ENCODE peak calls at places on chromosomes 2 and 18, in six cellular contexts. One of them, this sample, is unnamed.

GRCh38 chr2:29290293-29291052 is 175.3 kb downstream of the CLIP4 start:
- DNase-seq in IMR-90: no peak
- DNase-seq in mesendoderm: peak; percentile 90
- DNase-seq in neuronal stem cell: no peak
- DNase-seq in H1: no peak
- DNase-seq in trophoblast cell: no peak
- DNase-seq in this sample: no peak

GRCh38 chr2:60152226-60152833 is 401.1 kb downstream of the BCL11A start:
- DNase-seq in IMR-90: peak; percentile 12
- DNase-seq in mesendoderm: peak; percentile 64
- DNase-seq in neuronal stem cell: no peak
- DNase-seq in H1: no peak
- DNase-seq in trophoblast cell: peak; percentile 82
- DNase-seq in this sample: peak; percentile 6

GRCh38 chr2:205858781-205859478 is 176.6 kb downstream of the NRP2 start:
- DNase-seq in IMR-90: peak; percentile 11
- DNase-seq in mesendoderm: peak; percentile 16
- DNase-seq in neuronal stem cell: no peak
- DNase-seq in H1: no peak
- DNase-seq in trophoblast cell: peak; percentile 80
- DNase-seq in this sample: no peak

GRCh38 chr18:79932907-79933306 is 18.5 kb downstream of the SLC66A2 start:
- DNase-seq in IMR-90: no peak
- DNase-seq in mesendoderm: no peak
- DNase-seq in neuronal stem cell: no peak
- DNase-seq in H1: no peak
- DNase-seq in trophoblast cell: no peak
- DNase-seq in this sample: no peak

GRCh38 chr2:86592547-86593230 is 29.4 kb upstream of the CHMP3 start:
- DNase-seq in IMR-90: peak; percentile 21
- DNase-seq in mesendoderm: no peak
- DNase-seq in neuronal stem cell: no peak
- DNase-seq in H1: no peak
- DNase-seq in trophoblast cell: no peak
- DNase-seq in this sample: no peak

GRCh38 chr18:36833120-36833519 is 4.2 kb downstream of the KIAA1328 start:
- DNase-seq in IMR-90: no peak
- DNase-seq in mesendoderm: no peak
- DNase-seq in neuronal stem cell: no peak
- DNase-seq in H1: no peak
- DNase-seq in trophoblast cell: no peak
- DNase-seq in this sample: no peak

GRCh38 chr2:238230699-238231098 is 9.1 kb downstream of the HES6 start:
- DNase-seq in IMR-90: no peak
- DNase-seq in mesendoderm: no peak
- DNase-seq in neuronal stem cell: no peak
- DNase-seq in H1: no peak
- DNase-seq in trophoblast cell: no peak
- DNase-seq in this sample: no peak

GRCh38 chr2:147575106-147575505 is 269.7 kb upstream of the ACVR2A start:
- DNase-seq in IMR-90: no peak
- DNase-seq in mesendoderm: no peak
- DNase-seq in neuronal stem cell: no peak
- DNase-seq in H1: no peak
- DNase-seq in trophoblast cell: no peak
- DNase-seq in this sample: no peak

GRCh38 chr2:232634319-232635150 is 1.1 kb downstream of the EFHD1 start:
- DNase-seq in IMR-90: no peak
- DNase-seq in mesendoderm: peak; percentile 66
- DNase-seq in neuronal stem cell: no peak
- DNase-seq in H1: no peak
- DNase-seq in trophoblast cell: peak; percentile 91
- DNase-seq in this sample: peak; percentile 14

GRCh38 chr2:223529676-223530075 is 72.5 kb downstream of the SCG2 start:
- DNase-seq in IMR-90: no peak
- DNase-seq in mesendoderm: no peak
- DNase-seq in neuronal stem cell: no peak
- DNase-seq in H1: no peak
- DNase-seq in trophoblast cell: peak; percentile 67
- DNase-seq in this sample: no peak

GRCh38 chr2:187266147-187266546 is 181.9 kb downstream of the CALCRL start:
- DNase-seq in IMR-90: no peak
- DNase-seq in mesendoderm: no peak
- DNase-seq in neuronal stem cell: no peak
- DNase-seq in H1: no peak
- DNase-seq in trophoblast cell: no peak
- DNase-seq in this sample: no peak

GRCh38 chr2:27375513-27376099 is 4.9 kb downstream of the ZNF513 start:
- DNase-seq in IMR-90: no peak
- DNase-seq in mesendoderm: no peak
- DNase-seq in neuronal stem cell: no peak
- DNase-seq in H1: no peak
- DNase-seq in trophoblast cell: no peak
- DNase-seq in this sample: no peak

GRCh38 chr2:210539578-210540416 is 16.6 kb upstream of the CPS1 start:
- DNase-seq in IMR-90: no peak
- DNase-seq in mesendoderm: no peak
- DNase-seq in neuronal stem cell: no peak
- DNase-seq in H1: no peak
- DNase-seq in trophoblast cell: no peak
- DNase-seq in this sample: no peak

GRCh38 chr2:223230352-223230751 is 178.4 kb downstream of the KCNE4 start:
- DNase-seq in IMR-90: no peak
- DNase-seq in mesendoderm: no peak
- DNase-seq in neuronal stem cell: no peak
- DNase-seq in H1: no peak
- DNase-seq in trophoblast cell: peak; percentile 50
- DNase-seq in this sample: no peak

GRCh38 chr18:58110398-58110797 is 66.4 kb downstream of the NEDD4L start:
- DNase-seq in IMR-90: no peak
- DNase-seq in mesendoderm: no peak
- DNase-seq in neuronal stem cell: no peak
- DNase-seq in H1: no peak
- DNase-seq in trophoblast cell: no peak
- DNase-seq in this sample: no peak

GRCh38 chr2:230216489-230216888 is 3.3 kb downstream of the SP110 start:
- DNase-seq in IMR-90: no peak
- DNase-seq in mesendoderm: no peak
- DNase-seq in neuronal stem cell: no peak
- DNase-seq in H1: no peak
- DNase-seq in trophoblast cell: no peak
- DNase-seq in this sample: no peak

GRCh38 chr18:7728297-7728696 is 161.2 kb downstream of the PTPRM start:
- DNase-seq in IMR-90: no peak
- DNase-seq in mesendoderm: peak; percentile 66
- DNase-seq in neuronal stem cell: no peak
- DNase-seq in H1: peak; percentile 39
- DNase-seq in trophoblast cell: peak; percentile 54
- DNase-seq in this sample: no peak

GRCh38 chr2:22784586-22784985 is 600.4 kb upstream of the KLHL29 start:
- DNase-seq in IMR-90: no peak
- DNase-seq in mesendoderm: no peak
- DNase-seq in neuronal stem cell: no peak
- DNase-seq in H1: no peak
- DNase-seq in trophoblast cell: no peak
- DNase-seq in this sample: no peak

GRCh38 chr18:62755946-62756345 is 40.6 kb downstream of the PHLPP1 start:
- DNase-seq in IMR-90: no peak
- DNase-seq in mesendoderm: no peak
- DNase-seq in neuronal stem cell: no peak
- DNase-seq in H1: no peak
- DNase-seq in trophoblast cell: no peak
- DNase-seq in this sample: no peak

GRCh38 chr2:210072922-210073509 is 70.6 kb downstream of the RPE start:
- DNase-seq in IMR-90: peak; percentile 60
- DNase-seq in mesendoderm: peak; percentile 42
- DNase-seq in neuronal stem cell: no peak
- DNase-seq in H1: no peak
- DNase-seq in trophoblast cell: peak; percentile 52
- DNase-seq in this sample: peak; percentile 61

GRCh38 chr2:17309741-17310339 is 208.4 kb downstream of the RAD51AP2 start:
- DNase-seq in IMR-90: peak; percentile 49
- DNase-seq in mesendoderm: peak; percentile 91
- DNase-seq in neuronal stem cell: peak; percentile 67
- DNase-seq in H1: peak; percentile 25
- DNase-seq in trophoblast cell: peak; percentile 87
- DNase-seq in this sample: peak; percentile 65

GRCh38 chr18:1094408-1094807 is 189.7 kb downstream of the ADCYAP1 start:
- DNase-seq in IMR-90: no peak
- DNase-seq in mesendoderm: no peak
- DNase-seq in neuronal stem cell: no peak
- DNase-seq in H1: no peak
- DNase-seq in trophoblast cell: no peak
- DNase-seq in this sample: peak; percentile 23

GRCh38 chr2:113251118-113251517 is 27.6 kb downstream of the PAX8 start:
- DNase-seq in IMR-90: no peak
- DNase-seq in mesendoderm: no peak
- DNase-seq in neuronal stem cell: no peak
- DNase-seq in H1: no peak
- DNase-seq in trophoblast cell: no peak
- DNase-seq in this sample: no peak

GRCh38 chr2:223019987-223020717 is 31.8 kb upstream of the KCNE4 start:
- DNase-seq in IMR-90: no peak
- DNase-seq in mesendoderm: no peak
- DNase-seq in neuronal stem cell: no peak
- DNase-seq in H1: no peak
- DNase-seq in trophoblast cell: no peak
- DNase-seq in this sample: no peak

GRCh38 chr2:237874585-237875161 is 15.2 kb downstream of the RAMP1 start:
- DNase-seq in IMR-90: peak; percentile 76
- DNase-seq in mesendoderm: no peak
- DNase-seq in neuronal stem cell: no peak
- DNase-seq in H1: no peak
- DNase-seq in trophoblast cell: peak; percentile 96
- DNase-seq in this sample: peak; percentile 69

GRCh38 chr2:238019962-238020361 is 40.8 kb upstream of the SCLY start:
- DNase-seq in IMR-90: no peak
- DNase-seq in mesendoderm: no peak
- DNase-seq in neuronal stem cell: no peak
- DNase-seq in H1: no peak
- DNase-seq in trophoblast cell: no peak
- DNase-seq in this sample: no peak

GRCh38 chr2:121228521-121228920 is 56.5 kb downstream of the TFCP2L1 start:
- DNase-seq in IMR-90: no peak
- DNase-seq in mesendoderm: no peak
- DNase-seq in neuronal stem cell: no peak
- DNase-seq in H1: no peak
- DNase-seq in trophoblast cell: no peak
- DNase-seq in this sample: no peak

DNA sequence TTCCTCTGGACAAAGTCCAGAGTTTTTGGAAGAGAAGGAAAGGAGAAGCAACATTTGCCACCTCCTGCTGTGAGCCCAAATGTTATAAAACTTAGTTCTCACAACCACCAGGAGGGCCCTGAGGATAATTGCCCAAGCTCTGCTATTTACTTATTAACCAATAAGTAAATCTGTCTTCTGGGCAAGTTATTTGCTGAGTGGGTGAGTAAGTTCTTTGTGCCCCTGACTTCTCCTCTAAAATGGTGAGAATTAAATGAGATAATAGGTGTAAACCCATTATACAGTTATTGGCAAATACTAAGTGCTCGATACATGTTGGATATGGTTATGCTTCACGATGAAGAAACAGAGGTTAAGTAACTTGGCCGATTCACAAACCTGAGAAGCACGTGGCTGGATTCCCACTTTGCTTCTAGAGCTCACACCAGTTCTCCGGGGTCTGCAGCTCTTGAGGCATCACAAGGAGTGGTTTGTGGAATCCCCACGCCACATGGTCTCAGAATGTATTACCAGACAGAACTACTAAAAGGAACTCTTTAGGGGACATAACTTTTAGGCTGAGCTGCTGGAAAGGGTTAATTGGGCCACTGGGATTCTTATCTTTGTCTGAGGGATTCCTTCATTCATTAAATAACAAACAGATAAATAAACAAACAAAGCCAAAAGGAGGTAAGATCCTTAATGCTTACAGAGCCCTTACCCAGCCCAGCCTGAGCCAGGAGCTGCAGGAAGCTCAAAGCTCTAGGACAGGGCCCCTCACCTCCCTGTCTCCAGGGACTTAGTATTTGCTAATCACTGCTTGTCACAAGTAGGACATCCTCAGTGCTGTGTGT is 164.2 kb downstream of the MYCN start:
- DNase-seq in IMR-90: no peak
- DNase-seq in mesendoderm: peak; percentile 98
- DNase-seq in neuronal stem cell: no peak
- DNase-seq in H1: peak; percentile 49
- DNase-seq in trophoblast cell: peak; percentile 68
- DNase-seq in this sample: no peak
- H2BK120ac ChIP-seq in IMR-90: no peak overlapping the region
- H2BK120ac ChIP-seq in mesendoderm: peak overlapping the region; percentile 17
- H2BK120ac ChIP-seq in neuronal stem cell: no peak overlapping the region
- H2BK120ac ChIP-seq in H1: peak overlapping the region; percentile 97
- H2BK120ac ChIP-seq in trophoblast cell: peak overlapping the region; percentile 44
- H2BK120ac ChIP-seq in this sample: no peak overlapping the region

GRCh38 chr18:55779461-55779710 is 191.4 kb upstream of the TCF4 start:
- DNase-seq in IMR-90: no peak
- DNase-seq in mesendoderm: peak; percentile 84
- DNase-seq in neuronal stem cell: no peak
- DNase-seq in H1: no peak
- DNase-seq in trophoblast cell: no peak
- DNase-seq in this sample: no peak

GRCh38 chr18:55780591-55781071 is 192.6 kb upstream of the TCF4 start:
- DNase-seq in IMR-90: peak; percentile 48
- DNase-seq in mesendoderm: no peak
- DNase-seq in neuronal stem cell: no peak
- DNase-seq in H1: no peak
- DNase-seq in trophoblast cell: no peak
- DNase-seq in this sample: no peak

GRCh38 chr18:55783921-55784320 is 195.9 kb upstream of the TCF4 start:
- DNase-seq in IMR-90: no peak
- DNase-seq in mesendoderm: no peak
- DNase-seq in neuronal stem cell: no peak
- DNase-seq in H1: no peak
- DNase-seq in trophoblast cell: no peak
- DNase-seq in this sample: no peak

GRCh38 chr18:55779711-55780590 is 192.0 kb upstream of the TCF4 start:
- DNase-seq in IMR-90: peak; percentile 30
- DNase-seq in mesendoderm: peak; percentile 63
- DNase-seq in neuronal stem cell: peak; percentile 42
- DNase-seq in H1: no peak
- DNase-seq in trophoblast cell: peak; percentile 17
- DNase-seq in this sample: peak; percentile 50

GRCh38 chr18:55781481-55781957 is 193.5 kb upstream of the TCF4 start:
- DNase-seq in IMR-90: peak; percentile 77
- DNase-seq in mesendoderm: peak; percentile 95
- DNase-seq in neuronal stem cell: peak; percentile 53
- DNase-seq in H1: no peak
- DNase-seq in trophoblast cell: peak; percentile 31
- DNase-seq in this sample: peak; percentile 79
- H3K4me3 ChIP-seq in IMR-90: no peak overlapping the region
- H3K4me3 ChIP-seq in mesendoderm: no peak overlapping the region
- H3K4me3 ChIP-seq in neuronal stem cell: no peak overlapping the region
- H3K4me3 ChIP-seq in H1: peak overlapping the region; percentile 76
- H3K4me3 ChIP-seq in trophoblast cell: no peak overlapping the region
- H3K4me3 ChIP-seq in this sample: no peak overlapping the region

GRCh38 chr2:61887684-61888303 is 662 bp downstream of the CCT4 start:
- DNase-seq in IMR-90: peak; percentile 36
- DNase-seq in mesendoderm: peak; percentile 36
- DNase-seq in neuronal stem cell: peak; percentile 8
- DNase-seq in H1: no peak
- DNase-seq in trophoblast cell: peak; percentile 55
- DNase-seq in this sample: peak; percentile 57
- H2BK120ac ChIP-seq in IMR-90: peak overlapping the region; percentile 58
- H2BK120ac ChIP-seq in mesendoderm: no peak overlapping the region
- H2BK120ac ChIP-seq in neuronal stem cell: no peak overlapping the region
- H2BK120ac ChIP-seq in H1: no peak overlapping the region
- H2BK120ac ChIP-seq in trophoblast cell: peak overlapping the region; percentile 50
- H2BK120ac ChIP-seq in this sample: peak overlapping the region; percentile 49

GRCh38 chr2:158970522-158970855 is 2.0 kb downstream of the TANC1 start:
- DNase-seq in IMR-90: no peak
- DNase-seq in mesendoderm: no peak
- DNase-seq in neuronal stem cell: no peak
- DNase-seq in H1: no peak
- DNase-seq in trophoblast cell: no peak
- DNase-seq in this sample: no peak
- H3K4me3 ChIP-seq in IMR-90: peak overlapping the region; percentile 87
- H3K4me3 ChIP-seq in mesendoderm: no peak overlapping the region
- H3K4me3 ChIP-seq in neuronal stem cell: no peak overlapping the region
- H3K4me3 ChIP-seq in H1: peak overlapping the region; percentile 87
- H3K4me3 ChIP-seq in trophoblast cell: no peak overlapping the region
- H3K4me3 ChIP-seq in this sample: peak overlapping the region; percentile 82